ENCODE peak calls at places on chromosome 11, in five cellular contexts. U is A549, R is K562, Z is NB4, C is HepG2. I is an unnamed sample.

GRCh38 chr11:2419638-2420501 is 19.3 kb downstream of the TSSC4 start:
- DNase-seq in C (peak), U (peak), Z (peak), R (peak), I (peak)

GRCh38 chr11:124879999-124880611 is 14.9 kb downstream of the ROBO3 start:
- DNase-seq in U (no peak), R (peak), Z (no peak), C (no peak), I (peak)

GRCh38 chr11:76510060-76511047 is 65.5 kb downstream of the EMSY start:
- DNase-seq in U (peak), Z (no peak), R (no peak), C (no peak), I (no peak)

GRCh38 chr11:39965701-39966100 is 1493.8 kb downstream of the LRRC4C start:
- DNase-seq in R (no peak), U (no peak), C (no peak), Z (no peak), I (no peak)

GRCh38 chr11:119729581-119730346 is 764 bp upstream of the NECTIN1 start:
- DNase-seq in U (peak), C (no peak), Z (no peak), R (no peak), I (peak)

GRCh38 chr11:61776561-61777075 is 15.8 kb downstream of the TMEM258 start:
- DNase-seq in U (peak), C (peak), Z (peak), R (peak), I (peak)

GRCh38 chr11:31236052-31236652 is 133.4 kb downstream of the DCDC1 start:
- DNase-seq in C (no peak), U (peak), Z (peak), R (no peak), I (peak)

GRCh38 chr11:35158371-35159081 is 19.6 kb downstream of the CD44 start:
- DNase-seq in Z (no peak), C (no peak), R (no peak), U (no peak), I (peak)

GRCh38 chr11:77082838-77083552 is 16.2 kb downstream of the CAPN5 start:
- DNase-seq in U (no peak), Z (no peak), R (no peak), C (no peak), I (peak)

GRCh38 chr11:76823481-76824028 is 37.2 kb upstream of the ACER3 start:
- DNase-seq in C (peak), R (peak), U (peak), Z (peak), I (peak)

GRCh38 chr11:113263458-113264095 is 50.8 kb upstream of the TTC12 start:
- DNase-seq in Z (no peak), R (no peak), C (no peak), U (no peak), I (no peak)

GRCh38 chr11:113260541-113260940 is 53.8 kb upstream of the TTC12 start:
- DNase-seq in Z (no peak), R (no peak), U (no peak), C (no peak), I (no peak)

GRCh38 chr11:113260096-113260425 is 54.3 kb upstream of the TTC12 start:
- DNase-seq in C (no peak), R (no peak), U (no peak), Z (no peak), I (no peak)

GRCh38 chr11:113262594-113262993 is 51.8 kb upstream of the TTC12 start:
- DNase-seq in Z (no peak), R (no peak), U (no peak), C (no peak), I (no peak)

GRCh38 chr11:113261709-113262475 is 52.5 kb upstream of the TTC12 start:
- DNase-seq in U (no peak), C (no peak), R (peak), Z (peak), I (no peak)
- TF ChIP-seq MYC in U (no peak), C (no peak), R (no peak), Z (no peak), I (no peak)

GRCh38 chr11:132650969-132651720 is 881.2 kb downstream of the OPCML start:
- DNase-seq in Z (no peak), U (no peak), R (no peak), C (no peak), I (no peak)
- TF ChIP-seq MYC in Z (no peak), U (no peak), R (no peak), C (no peak), I (no peak)

DNA sequence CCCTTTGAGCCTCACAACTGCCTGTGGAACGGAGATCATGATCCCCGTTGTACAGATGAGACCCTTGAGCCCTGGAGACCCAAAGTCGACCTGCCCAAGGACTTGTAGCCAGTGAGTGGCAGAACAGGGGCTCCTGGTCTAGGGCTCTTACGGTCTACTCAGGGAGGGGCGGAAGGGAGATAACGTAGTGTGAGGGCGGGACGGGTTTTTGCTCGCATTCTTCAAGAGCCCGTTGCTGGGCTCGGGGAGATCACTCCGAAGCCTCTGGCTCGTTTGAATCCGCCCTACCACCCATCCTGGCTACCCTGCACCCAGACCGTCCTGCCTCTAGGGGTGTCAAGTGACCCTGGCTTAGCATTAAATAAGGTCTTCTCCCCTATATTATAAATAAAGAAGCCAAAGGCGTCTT is 637 bp downstream of the CRY2 start:
- DNase-seq in Z (peak), R (peak), C (peak), U (peak), I (peak)
- TF ChIP-seq MYC in Z (no peak), R (no peak), C (no peak), U (no peak), I (no peak)

GRCh38 chr11:12149672-12150225 is 39.4 kb downstream of the MICAL2 start:
- DNase-seq in C (no peak), R (peak), Z (peak), U (no peak), I (no peak)
- TF ChIP-seq MYC in C (no peak), R (no peak), Z (peak), U (no peak), I (no peak)

GRCh38 chr11:66365166-66365565 is 6.4 kb downstream of the SLC29A2 start:
- DNase-seq in Z (no peak), C (no peak), R (no peak), U (no peak), I (no peak)

GRCh38 chr11:66363805-66364535 is 7.6 kb downstream of the SLC29A2 start:
- DNase-seq in Z (peak), R (peak), C (no peak), U (peak), I (no peak)

GRCh38 chr11:66362481-66363147 is 8.9 kb downstream of the SLC29A2 start:
- DNase-seq in U (no peak), R (no peak), Z (peak), C (no peak), I (no peak)

GRCh38 chr11:66361502-66361941 is 10.0 kb downstream of the SLC29A2 start:
- DNase-seq in U (no peak), R (peak), Z (peak), C (no peak), I (no peak)

DNA sequence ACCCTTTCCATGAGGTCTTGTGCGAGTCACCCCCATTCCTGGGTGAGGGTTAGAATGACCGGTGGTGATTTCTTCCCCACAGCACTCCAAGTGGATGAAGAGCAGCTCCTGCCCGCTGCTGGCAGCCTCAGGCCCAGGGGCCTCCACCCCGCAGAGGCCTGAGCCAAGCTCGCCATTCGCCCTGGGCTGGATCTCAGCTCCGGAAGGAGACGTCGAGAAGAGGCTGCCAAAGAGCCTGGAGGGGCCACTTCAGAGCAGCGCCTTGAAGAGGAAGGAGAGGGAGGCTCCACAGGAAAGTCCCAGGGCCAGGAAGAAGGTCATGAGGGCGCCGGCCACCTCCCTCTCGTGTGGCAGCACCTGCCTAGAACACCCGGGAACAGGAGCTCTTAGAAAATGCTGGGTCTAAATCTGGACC is 8.4 kb downstream of the SLC29A2 start:
- DNase-seq in C (no peak), R (no peak), U (no peak), Z (no peak), I (no peak)
- TF ChIP-seq MYC in C (no peak), R (no peak), U (no peak), Z (no peak), I (no peak)

GRCh38 chr11:94845622-94846021 is 77.5 kb downstream of the AMOTL1 start:
- DNase-seq in R (no peak), Z (no peak), U (peak), C (peak), I (no peak)
- TF ChIP-seq MYC in R (no peak), Z (no peak), U (no peak), C (no peak), I (no peak)

I was measured in endothelial cell of umbilical vein.